ENCODE peak calls at places on chromosome 11, in five cellular contexts. B is mesothelial cell of epicardium; C is stimulated activated CD4-positive, alpha-beta T cell treated with anti-CD3 and anti-CD28 coated beads, Interleukin-2, amount 100 ng/mL, for 48 hours; O is C1 segment of cervical spinal cord; H is HTR-8/SVneo. S is an unnamed sample.

GRCh38 chr11:55942785-55943392 is 6.7 kb upstream of the OR5I1 start:
- DNase-seq in B (no peak), C (no peak), O (no peak), H (peak; percentile 0), S (peak; percentile 69)

GRCh38 chr11:95500466-95500865 is 269.5 kb upstream of the SESN3 start:
- DNase-seq in B (no peak), C (no peak), O (no peak), H (no peak), S (peak; percentile 19)

GRCh38 chr11:71301858-71302533 is 49.6 kb upstream of the SHANK2 start:
- DNase-seq in B (peak; percentile 31), C (no peak), O (no peak), H (no peak), S (no peak)

GRCh38 chr11:112113539-112114457 is 27.1 kb downstream of the SDHD start:
- DNase-seq in B (no peak), C (no peak), O (no peak), H (peak; percentile 76), S (peak; percentile 76)

GRCh38 chr11:65862191-65862735 is 2.0 kb downstream of the MUS81 start:
- DNase-seq in B (no peak), C (no peak), O (no peak), H (no peak), S (no peak)

GRCh38 chr11:84833488-84834086 is 793.6 kb downstream of the DLG2 start:
- DNase-seq in B (no peak), C (no peak), O (no peak), H (no peak), S (no peak)

GRCh38 chr11:93196816-93197382 is 892 bp downstream of the SLC36A4 start:
- DNase-seq in B (no peak), C (no peak), O (no peak), H (no peak), S (no peak)

GRCh38 chr11:97289823-97290222 is 900.0 kb downstream of the JRKL start:
- DNase-seq in B (no peak), C (no peak), O (no peak), H (no peak), S (no peak)

GRCh38 chr11:111387318-111387863 is 8.3 kb upstream of the POU2AF1 start:
- DNase-seq in B (no peak), C (no peak), O (no peak), H (no peak), S (no peak)

GRCh38 chr11:117073539-117073938 is 24.7 kb downstream of the SIK3 start:
- DNase-seq in B (no peak), C (no peak), O (no peak), H (no peak), S (no peak)

GRCh38 chr11:130124096-130124495 is 35.5 kb upstream of the ST14 start:
- DNase-seq in B (no peak), C (no peak), O (no peak), H (peak; percentile 60), S (no peak)

GRCh38 chr11:64007160-64007628 is 21.0 kb downstream of the OTUB1 start:
- DNase-seq in B (no peak), C (no peak), O (no peak), H (no peak), S (peak; percentile 44)

GRCh38 chr11:85238907-85239306 is 388.2 kb downstream of the DLG2 start:
- DNase-seq in B (no peak), C (no peak), O (no peak), H (no peak), S (no peak)

GRCh38 chr11:78577495-78577894 is 2.8 kb upstream of the NARS2 start:
- DNase-seq in B (no peak), C (no peak), O (no peak), H (no peak), S (no peak)

GRCh38 chr11:124748481-124749338 is 3.3 kb downstream of the VSIG2 start:
- DNase-seq in B (no peak), C (no peak), O (no peak), H (no peak), S (no peak)

GRCh38 chr11:100434821-100435641 is 252.1 kb upstream of the ARHGAP42 start:
- DNase-seq in B (no peak), C (no peak), O (no peak), H (no peak), S (no peak)

GRCh38 chr11:60482361-60482760 is 10.2 kb upstream of the MS4A12 start:
- DNase-seq in B (no peak), C (no peak), O (no peak), H (no peak), S (no peak)

GRCh38 chr11:102323542-102324261 is 6.4 kb downstream of the BIRC3 start:
- DNase-seq in B (no peak), C (no peak), O (no peak), H (peak; percentile 77), S (no peak)

GRCh38 chr11:6455070-6455469 is 14.3 kb upstream of the HPX start:
- DNase-seq in B (no peak), C (no peak), O (no peak), H (no peak), S (no peak)

GRCh38 chr11:3939211-3939610 is 83.7 kb downstream of the STIM1 start:
- DNase-seq in B (no peak), C (no peak), O (no peak), H (no peak), S (no peak)

GRCh38 chr11:10305964-10306918 is 1.4 kb downstream of the ADM start:
- DNase-seq in B (peak; percentile 54), C (no peak), O (no peak), H (no peak), S (peak; percentile 62)

GRCh38 chr11:108967571-108967970 is 302.7 kb downstream of the DDX10 start:
- DNase-seq in B (no peak), C (no peak), O (peak; percentile 7), H (no peak), S (peak; percentile 36)

GRCh38 chr11:62804310-62805043 is 763 bp downstream of the NXF1 start:
- DNase-seq in B (no peak), C (no peak), O (no peak), H (no peak), S (peak; percentile 41)

GRCh38 chr11:64134963-64135362 is 30.9 kb downstream of the MACROD1 start:
- DNase-seq in B (no peak), C (no peak), O (no peak), H (no peak), S (no peak)

GRCh38 chr11:34962034-34962433 is 45.6 kb downstream of the PDHX start:
- DNase-seq in B (no peak), C (no peak), O (no peak), H (no peak), S (no peak)

GRCh38 chr11:23680488-23681230 is 816.2 kb upstream of the LUZP2 start:
- DNase-seq in B (no peak), C (no peak), O (no peak), H (no peak), S (no peak)

GRCh38 chr11:15850992-15851615 is 505.2 kb downstream of the SOX6 start:
- DNase-seq in B (no peak), C (no peak), O (no peak), H (no peak), S (no peak)

GRCh38 chr11:101848262-101848661 is 66.5 kb upstream of the CEP126 start:
- DNase-seq in B (no peak), C (no peak), O (no peak), H (no peak), S (no peak)

GRCh38 chr11:35676611-35676965 is 14.0 kb downstream of the TRIM44 start:
- DNase-seq in B (no peak), C (no peak), O (no peak), H (no peak), S (no peak)

GRCh38 chr11:73386026-73386425 is 9.8 kb downstream of the RELT start:
- DNase-seq in B (no peak), C (no peak), O (no peak), H (no peak), S (no peak)

GRCh38 chr11:28939381-28939780 is 831.2 kb downstream of the METTL15 start:
- DNase-seq in B (no peak), C (no peak), O (no peak), H (no peak), S (no peak)

GRCh38 chr11:92447586-92447985 is 223.0 kb downstream of the FAT3 start:
- DNase-seq in B (no peak), C (no peak), O (no peak), H (no peak), S (no peak)

GRCh38 chr11:67400251-67400941 is 1.3 kb downstream of the PPP1CA start:
- DNase-seq in B (no peak), C (no peak), O (no peak), H (no peak), S (no peak)

GRCh38 chr11:70826541-70826943 is 425.8 kb downstream of the SHANK2 start:
- DNase-seq in B (no peak), C (no peak), O (no peak), H (no peak), S (peak; percentile 66)

GRCh38 chr11:110728476-110728875 is 16.2 kb upstream of the ARHGAP20 start:
- DNase-seq in B (no peak), C (no peak), O (no peak), H (no peak), S (no peak)

GRCh38 chr11:44828296-44828695 is 101.5 kb downstream of the TSPAN18 start:
- DNase-seq in B (no peak), C (no peak), O (no peak), H (no peak), S (no peak)